ENCODE peak calls at places on chromosomes 12 and 14, in ten cellular contexts. Z is stimulated activated CD8-positive, alpha-beta memory T cell treated with anti-CD3 and anti-CD28 coated beads, Interleukin-15, amount 100 ng/mL, for 24 hours; J is RPMI7951; Y is stimulated activated CD4-positive, alpha-beta T cell treated with anti-CD3 and anti-CD28 coated beads, TNF-alpha, amount 100 ng/mL, for 1 hour; I is GM12892; B is CD4-positive, alpha-beta memory T cell; C is colonic mucosa; U is HFF-Myc; W is glutamatergic neuron; G is SJCRH30. N is an unnamed sample.

GRCh38 chr14:77067632-77068514 is 30.2 kb upstream of the CIPC start:
- DNase-seq in G (peak; percentile 46), Z (no peak), B (peak; percentile 53), U (no peak), W (peak; percentile 82), I (peak; percentile 61), C (peak; percentile 64), Y (peak; percentile 43), J (peak; percentile 60), N (no peak)

GRCh38 chr14:64935508-64935907 is 7.0 kb downstream of the GPX2 start:
- DNase-seq in W (no peak), Y (no peak), I (no peak), G (no peak), B (no peak), J (no peak), Z (no peak), U (no peak), C (no peak), N (no peak)

GRCh38 chr14:70754989-70755388 is 54.3 kb downstream of the MAP3K9 start:
- DNase-seq in G (no peak), I (no peak), U (no peak), C (no peak), B (no peak), Z (no peak), J (peak; percentile 78), W (no peak), Y (no peak), N (no peak)

GRCh38 chr12:124780336-124780735 is 83.3 kb downstream of the SCARB1 start:
- DNase-seq in J (no peak), Y (no peak), G (no peak), W (no peak), U (no peak), Z (no peak), B (no peak), C (no peak), I (no peak), N (no peak)

GRCh38 chr12:26247873-26248272 is 52.5 kb downstream of the SSPN start:
- DNase-seq in Z (no peak), I (no peak), W (no peak), C (no peak), U (no peak), B (no peak), J (peak; percentile 36), G (no peak), Y (no peak), N (no peak)

GRCh38 chr12:6345319-6346071 is 3.6 kb upstream of the TNFRSF1A start:
- DNase-seq in J (peak; percentile 92), C (no peak), Y (no peak), B (peak; percentile 21), Z (no peak), G (no peak), W (no peak), U (no peak), I (no peak), N (no peak)

GRCh38 chr14:64447890-64448667 is 17.2 kb upstream of the AKAP5 start:
- DNase-seq in G (no peak), J (no peak), Y (no peak), B (no peak), W (no peak), U (no peak), C (no peak), I (no peak), Z (no peak), N (no peak)

GRCh38 chr12:103933237-103933636 is 3.0 kb downstream of the HSP90B1 start:
- DNase-seq in J (no peak), Z (no peak), U (no peak), G (no peak), C (no peak), Y (no peak), I (no peak), W (no peak), B (no peak), N (no peak)

GRCh38 chr12:93707836-93708235 is 30.7 kb downstream of the CRADD start:
- DNase-seq in C (no peak), Z (no peak), W (no peak), U (no peak), I (no peak), G (no peak), J (peak; percentile 50), Y (no peak), B (no peak), N (no peak)

GRCh38 chr14:58501214-58501816 is 73.8 kb downstream of the KIAA0586 start:
- DNase-seq in Z (no peak), Y (no peak), G (peak; percentile 30), U (peak; percentile 36), J (peak; percentile 63), I (no peak), C (peak; percentile 22), B (peak; percentile 28), W (no peak), N (no peak)

GRCh38 chr12:46970636-46971035 is 108.8 kb upstream of the PCED1B start:
- DNase-seq in J (no peak), B (no peak), G (no peak), Y (no peak), I (no peak), Z (no peak), U (no peak), W (no peak), C (no peak), N (no peak)

GRCh38 chr12:52395761-52396434 is 10.2 kb downstream of the KRT82 start:
- DNase-seq in B (no peak), Y (no peak), J (no peak), W (no peak), C (peak; percentile 40), Z (no peak), I (no peak), G (no peak), U (no peak), N (no peak)

GRCh38 chr12:55659486-55660385 is 23.0 kb downstream of the OR10P1 start:
- DNase-seq in Y (no peak), J (peak; percentile 54), I (no peak), G (peak; percentile 29), C (no peak), W (no peak), Z (no peak), U (no peak), B (no peak), N (no peak)

GRCh38 chr12:109715310-109716091 is 1.9 kb downstream of the FAM222A start:
- DNase-seq in Y (no peak), I (no peak), Z (no peak), B (no peak), U (no peak), J (no peak), G (peak; percentile 97), C (peak; percentile 54), W (peak; percentile 70), N (no peak)

GRCh38 chr14:52268191-52269061 is 928 bp downstream of the PTGDR start:
- DNase-seq in I (no peak), B (peak; percentile 33), U (no peak), C (peak; percentile 40), G (no peak), J (no peak), W (peak; percentile 52), Y (no peak), Z (no peak), N (no peak)

GRCh38 chr12:111434049-111434448 is 28.3 kb downstream of the SH2B3 start:
- DNase-seq in C (no peak), B (no peak), Z (no peak), W (no peak), G (no peak), U (no peak), I (no peak), Y (no peak), J (no peak), N (no peak)

GRCh38 chr14:39025810-39026627 is 77.0 kb downstream of the SEC23A start:
- DNase-seq in Z (no peak), G (no peak), I (no peak), J (no peak), W (no peak), U (no peak), C (no peak), Y (no peak), B (no peak), N (no peak)

GRCh38 chr12:15797818-15798217 is 8.6 kb upstream of the EPS8 start:
- DNase-seq in W (no peak), I (no peak), G (no peak), Z (no peak), U (no peak), J (no peak), Y (no peak), B (no peak), C (no peak), N (no peak)

GRCh38 chr12:113758165-113758924 is 207.8 kb downstream of the RBM19 start:
- DNase-seq in W (no peak), G (no peak), J (no peak), Y (no peak), U (no peak), C (no peak), B (no peak), Z (no peak), I (no peak), N (no peak)

GRCh38 chr12:79482921-79483320 is 207.8 kb downstream of the PAWR start:
- DNase-seq in U (no peak), I (no peak), B (no peak), Y (no peak), J (no peak), G (no peak), W (no peak), Z (no peak), C (no peak), N (no peak)

GRCh38 chr12:132275631-132276030 is 53.8 kb downstream of the GALNT9 start:
- DNase-seq in J (no peak), B (no peak), C (no peak), Y (no peak), W (no peak), I (no peak), G (no peak), U (no peak), Z (no peak), N (no peak)

GRCh38 chr12:107091989-107092641 is 1.2 kb downstream of the CRY1 start:
- DNase-seq in J (peak; percentile 89), I (no peak), C (peak; percentile 57), B (peak; percentile 72), W (no peak), Y (no peak), G (peak; percentile 44), U (peak; percentile 97), Z (no peak), N (no peak)

GRCh38 chr14:23301969-23302289 is 730 bp downstream of the PPP1R3E start:
- DNase-seq in G (no peak), I (no peak), C (no peak), J (no peak), W (no peak), U (no peak), Y (no peak), B (peak; percentile 81), Z (no peak), N (peak; percentile 34)

GRCh38 chr12:2161478-2161877 is 108.7 kb downstream of the CACNA1C start:
- DNase-seq in Y (no peak), G (no peak), Z (no peak), B (no peak), W (no peak), C (peak; percentile 64), U (no peak), J (no peak), I (no peak), N (no peak)

GRCh38 chr12:48826209-48826855 is 8.0 kb downstream of the CACNB3 start:
- DNase-seq in I (no peak), B (no peak), J (no peak), W (no peak), C (no peak), G (no peak), U (no peak), Z (no peak), Y (no peak), N (no peak)

GRCh38 chr12:76422878-76423438 is 74.7 kb upstream of the BBS10 start:
- DNase-seq in I (no peak), Z (no peak), J (peak; percentile 74), G (no peak), B (no peak), Y (no peak), C (no peak), W (no peak), U (peak; percentile 27), N (no peak)

GRCh38 chr12:78916845-78917480 is 52.4 kb downstream of the SYT1 start:
- DNase-seq in Z (no peak), U (no peak), I (no peak), B (no peak), J (peak; percentile 74), G (peak; percentile 52), W (no peak), Y (no peak), C (no peak), N (no peak)

GRCh38 chr12:38137716-38138115 is 178.9 kb upstream of the ALG10B start:
- DNase-seq in B (no peak), Z (no peak), J (no peak), U (no peak), Y (no peak), W (no peak), I (no peak), G (no peak), C (no peak), N (no peak)

N was measured in activated naive CD8-positive, alpha-beta T cell treated with anti-CD3 and anti-CD28 coated beads, Interleukin-2, amount 50 U/mL, for 16 hours.